ENCODE peak calls at places on chromosomes 7 and 10, in five cellular contexts. One of them, this sample, is unnamed.

GRCh38 chr7:921581-922333 is 32.7 kb downstream of the ADAP1 start:
- DNase-seq in AG10803: no peak
- DNase-seq in B cell: no peak
- DNase-seq in transverse colon: peak
- DNase-seq in neural crest cell: no peak
- DNase-seq in this sample: no peak

GRCh38 chr7:11212816-11213215 is 239.1 kb downstream of the PHF14 start:
- DNase-seq in transverse colon: no peak
- DNase-seq in AG10803: peak
- DNase-seq in B cell: no peak
- DNase-seq in neural crest cell: no peak
- DNase-seq in this sample: no peak

GRCh38 chr7:35823440-35823839 is 22.6 kb downstream of the SEPTIN7 start:
- DNase-seq in AG10803: no peak
- DNase-seq in neural crest cell: no peak
- DNase-seq in transverse colon: no peak
- DNase-seq in B cell: no peak
- DNase-seq in this sample: no peak

GRCh38 chr10:114151486-114151885 is 22.5 kb downstream of the CCDC186 start:
- DNase-seq in transverse colon: no peak
- DNase-seq in neural crest cell: no peak
- DNase-seq in B cell: no peak
- DNase-seq in AG10803: peak
- DNase-seq in this sample: no peak

GRCh38 chr10:113854757-113855626 is 531 bp downstream of the NHLRC2 start:
- DNase-seq in B cell: peak
- DNase-seq in AG10803: peak
- DNase-seq in transverse colon: peak
- DNase-seq in neural crest cell: peak
- DNase-seq in this sample: peak

GRCh38 chr10:101120884-101121660 is 10.0 kb upstream of the TLX1 start:
- DNase-seq in B cell: peak
- DNase-seq in neural crest cell: no peak
- DNase-seq in AG10803: no peak
- DNase-seq in transverse colon: peak
- DNase-seq in this sample: no peak

GRCh38 chr10:103554488-103555320 is 61.2 kb downstream of the NEURL1 start:
- DNase-seq in transverse colon: peak
- DNase-seq in neural crest cell: peak
- DNase-seq in B cell: no peak
- DNase-seq in AG10803: peak
- DNase-seq in this sample: no peak

GRCh38 chr10:60389413-60390009 is at the start of gene ANK3:
- DNase-seq in AG10803: no peak
- DNase-seq in transverse colon: no peak
- DNase-seq in neural crest cell: no peak
- DNase-seq in B cell: no peak
- DNase-seq in this sample: no peak

GRCh38 chr10:100509241-100509640 is 10.4 kb downstream of the SEC31B start:
- DNase-seq in transverse colon: no peak
- DNase-seq in AG10803: no peak
- DNase-seq in B cell: no peak
- DNase-seq in neural crest cell: no peak
- DNase-seq in this sample: no peak

GRCh38 chr10:101693701-101694055 is 1.3 kb downstream of the FBXW4 start:
- DNase-seq in B cell: peak
- DNase-seq in AG10803: peak
- DNase-seq in neural crest cell: peak
- DNase-seq in transverse colon: peak
- DNase-seq in this sample: peak

GRCh38 chr7:113137241-113137640 is 18.9 kb upstream of the SMIM30 start:
- DNase-seq in neural crest cell: no peak
- DNase-seq in transverse colon: no peak
- DNase-seq in AG10803: no peak
- DNase-seq in B cell: no peak
- DNase-seq in this sample: no peak

GRCh38 chr7:113142385-113143119 is 24.2 kb upstream of the SMIM30 start:
- DNase-seq in B cell: no peak
- DNase-seq in neural crest cell: no peak
- DNase-seq in transverse colon: no peak
- DNase-seq in AG10803: no peak
- DNase-seq in this sample: no peak

GRCh38 chr7:113144839-113145238 is 26.5 kb upstream of the SMIM30 start:
- DNase-seq in transverse colon: no peak
- DNase-seq in neural crest cell: no peak
- DNase-seq in B cell: no peak
- DNase-seq in AG10803: no peak
- DNase-seq in this sample: no peak

GRCh38 chr7:113143486-113144257 is 25.3 kb upstream of the SMIM30 start:
- DNase-seq in AG10803: no peak
- DNase-seq in neural crest cell: no peak
- DNase-seq in transverse colon: no peak
- DNase-seq in B cell: no peak
- DNase-seq in this sample: no peak

GRCh38 chr7:113140956-113141355 is 22.6 kb upstream of the SMIM30 start:
- DNase-seq in AG10803: no peak
- DNase-seq in B cell: no peak
- DNase-seq in transverse colon: no peak
- DNase-seq in neural crest cell: no peak
- DNase-seq in this sample: no peak
- TF ChIP-seq CTCF in AG10803: no peak
- TF ChIP-seq CTCF in B cell: no peak
- TF ChIP-seq CTCF in transverse colon: no peak
- TF ChIP-seq CTCF in neural crest cell: no peak
- TF ChIP-seq CTCF in this sample: no peak

DNA sequence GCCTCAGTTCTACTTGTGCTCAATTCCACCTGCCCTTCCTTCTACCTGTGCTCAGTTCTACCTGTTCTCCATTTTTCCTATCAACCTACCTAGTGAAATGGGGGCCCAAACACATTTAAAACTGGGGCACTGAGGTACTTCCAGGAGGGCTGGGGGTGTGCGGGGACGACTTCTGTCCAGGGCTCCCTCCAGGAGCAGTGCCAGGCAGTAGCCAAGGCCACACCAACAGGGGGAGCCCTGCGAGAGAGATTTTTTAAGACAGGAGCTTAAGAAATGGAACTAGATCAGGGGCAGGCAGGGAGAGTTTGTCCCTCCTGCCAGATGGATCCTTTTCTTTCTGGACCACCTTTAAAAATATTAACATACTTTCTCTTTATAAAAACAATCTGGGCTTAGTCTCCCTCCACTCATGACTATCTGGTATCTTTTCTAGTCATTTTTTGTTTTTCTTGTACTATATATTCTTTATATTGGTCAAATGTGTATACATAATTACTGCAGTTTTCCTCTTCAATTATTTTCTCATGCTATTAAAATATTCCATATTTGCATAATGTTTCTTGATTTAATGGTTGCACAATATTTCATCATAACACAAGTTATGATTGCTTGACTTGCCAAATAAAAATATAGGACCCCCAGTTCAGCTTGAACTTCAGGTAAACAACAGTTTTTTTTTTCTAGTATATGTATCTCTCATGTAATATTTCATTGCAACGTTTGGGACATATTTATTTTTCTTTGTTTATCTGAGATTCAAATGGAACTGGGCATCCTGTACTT is 47.3 kb upstream of the INSYN2A start:
- DNase-seq in neural crest cell: peak
- DNase-seq in transverse colon: peak
- DNase-seq in B cell: no peak
- DNase-seq in AG10803: peak
- DNase-seq in this sample: peak
- TF ChIP-seq CTCF in neural crest cell: peak
- TF ChIP-seq CTCF in transverse colon: peak
- TF ChIP-seq CTCF in B cell: no peak
- TF ChIP-seq CTCF in AG10803: peak
- TF ChIP-seq CTCF in this sample: peak

GRCh38 chr10:14558025-14558424 is 216.7 kb downstream of the FAM107B start:
- DNase-seq in B cell: no peak
- DNase-seq in transverse colon: no peak
- DNase-seq in AG10803: no peak
- DNase-seq in neural crest cell: no peak
- DNase-seq in this sample: no peak

GRCh38 chr10:14554843-14555205 is 219.9 kb downstream of the FAM107B start:
- DNase-seq in transverse colon: no peak
- DNase-seq in B cell: no peak
- DNase-seq in neural crest cell: no peak
- DNase-seq in AG10803: no peak
- DNase-seq in this sample: no peak

GRCh38 chr10:14555806-14556205 is 218.9 kb downstream of the FAM107B start:
- DNase-seq in B cell: no peak
- DNase-seq in transverse colon: no peak
- DNase-seq in AG10803: no peak
- DNase-seq in neural crest cell: no peak
- DNase-seq in this sample: no peak

GRCh38 chr10:14557573-14557972 is 217.1 kb downstream of the FAM107B start:
- DNase-seq in AG10803: no peak
- DNase-seq in transverse colon: no peak
- DNase-seq in B cell: no peak
- DNase-seq in neural crest cell: no peak
- DNase-seq in this sample: no peak

DNA sequence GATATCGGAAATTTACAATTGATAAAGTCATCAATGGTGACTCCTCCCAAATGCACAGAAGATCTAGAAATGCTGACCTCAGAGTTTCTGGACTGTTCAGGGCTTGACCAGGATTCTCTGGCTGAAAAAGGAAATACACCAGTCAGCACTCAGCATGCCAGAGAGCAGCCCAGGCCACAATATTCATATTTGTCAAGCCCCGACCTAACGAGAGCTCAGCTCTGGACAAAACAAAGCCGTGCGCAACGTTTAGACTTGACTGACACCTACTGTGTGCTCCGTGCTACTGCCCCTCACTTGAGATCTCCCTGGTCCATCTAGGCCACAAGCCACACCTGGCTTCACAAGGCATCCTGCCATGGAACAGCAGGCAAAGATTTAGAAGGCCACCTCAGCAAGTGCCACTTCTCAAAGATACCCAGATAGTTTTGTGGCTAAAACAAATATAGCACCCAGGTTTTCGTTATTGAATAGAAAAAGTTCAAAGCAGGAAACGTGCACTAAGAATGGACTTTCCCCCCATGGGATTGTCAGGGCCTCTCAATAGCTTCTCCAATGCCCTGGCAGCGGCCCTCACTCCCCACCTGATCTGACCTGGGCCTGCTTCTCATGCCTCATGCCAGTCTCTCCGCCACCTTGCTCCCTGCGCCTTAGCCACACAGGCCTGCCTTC is 218.3 kb downstream of the FAM107B start:
- DNase-seq in B cell: peak
- DNase-seq in transverse colon: peak
- DNase-seq in neural crest cell: no peak
- DNase-seq in AG10803: no peak
- DNase-seq in this sample: peak
- TF ChIP-seq CTCF in B cell: peak
- TF ChIP-seq CTCF in transverse colon: peak
- TF ChIP-seq CTCF in neural crest cell: peak
- TF ChIP-seq CTCF in AG10803: no peak
- TF ChIP-seq CTCF in this sample: peak

DNA sequence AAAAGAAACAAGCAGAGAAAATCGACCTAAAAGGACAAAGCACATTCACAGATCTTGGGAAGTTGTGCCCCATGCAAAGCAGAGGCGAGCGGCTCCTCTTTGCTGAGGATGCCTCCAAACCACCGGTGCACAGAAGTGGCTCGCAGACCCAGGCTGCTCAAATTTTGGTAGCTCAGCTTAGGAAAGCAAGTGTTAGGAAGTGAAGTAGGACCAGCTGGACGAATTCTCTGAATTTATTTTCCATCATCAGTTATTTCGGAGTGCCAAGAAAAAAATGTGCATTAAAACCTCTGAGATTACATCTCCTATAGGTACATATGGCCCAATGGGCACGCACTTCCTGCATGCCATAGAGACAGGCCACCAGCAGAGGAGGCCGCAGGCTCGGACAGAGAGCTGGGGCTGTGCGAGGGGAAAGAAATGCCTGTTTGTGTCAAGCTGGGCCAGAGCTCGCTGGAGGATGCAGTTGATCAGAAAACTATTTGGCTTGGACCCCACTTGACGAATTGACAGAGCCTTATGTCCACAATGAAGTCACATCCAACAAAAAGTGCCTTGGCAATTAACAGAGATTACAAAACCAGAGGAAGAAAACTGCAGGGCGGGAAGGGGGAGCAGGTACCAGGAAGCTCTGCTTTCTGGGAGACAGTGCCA is 122.3 kb upstream of the LYZL2 start:
- DNase-seq in AG10803: peak
- DNase-seq in transverse colon: peak
- DNase-seq in B cell: peak
- DNase-seq in neural crest cell: peak
- DNase-seq in this sample: peak
- TF ChIP-seq CTCF in AG10803: peak
- TF ChIP-seq CTCF in transverse colon: peak
- TF ChIP-seq CTCF in B cell: no peak
- TF ChIP-seq CTCF in neural crest cell: peak
- TF ChIP-seq CTCF in this sample: peak

GRCh38 chr10:111100198-111100597 is 23.4 kb downstream of the ADRA2A start:
- DNase-seq in B cell: no peak
- DNase-seq in AG10803: no peak
- DNase-seq in neural crest cell: no peak
- DNase-seq in transverse colon: peak
- DNase-seq in this sample: no peak

GRCh38 chr10:111093741-111094380 is 17.0 kb downstream of the ADRA2A start:
- DNase-seq in neural crest cell: no peak
- DNase-seq in transverse colon: no peak
- DNase-seq in AG10803: peak
- DNase-seq in B cell: no peak
- DNase-seq in this sample: no peak

GRCh38 chr10:111102381-111102973 is 25.6 kb downstream of the ADRA2A start:
- DNase-seq in AG10803: no peak
- DNase-seq in neural crest cell: no peak
- DNase-seq in transverse colon: no peak
- DNase-seq in B cell: no peak
- DNase-seq in this sample: no peak

GRCh38 chr10:111103196-111103595 is 26.4 kb downstream of the ADRA2A start:
- DNase-seq in B cell: no peak
- DNase-seq in AG10803: no peak
- DNase-seq in neural crest cell: no peak
- DNase-seq in transverse colon: peak
- DNase-seq in this sample: no peak

GRCh38 chr10:111098679-111099437 is 22.0 kb downstream of the ADRA2A start:
- DNase-seq in B cell: no peak
- DNase-seq in transverse colon: peak
- DNase-seq in neural crest cell: no peak
- DNase-seq in AG10803: no peak
- DNase-seq in this sample: peak
- TF ChIP-seq CTCF in B cell: no peak
- TF ChIP-seq CTCF in transverse colon: no peak
- TF ChIP-seq CTCF in neural crest cell: no peak
- TF ChIP-seq CTCF in AG10803: no peak
- TF ChIP-seq CTCF in this sample: no peak

GRCh38 chr7:27689045-27689877 is 26.6 kb upstream of the HIBADH start:
- DNase-seq in B cell: peak
- DNase-seq in AG10803: peak
- DNase-seq in neural crest cell: no peak
- DNase-seq in transverse colon: peak
- DNase-seq in this sample: peak
- TF ChIP-seq CTCF in B cell: peak
- TF ChIP-seq CTCF in AG10803: peak
- TF ChIP-seq CTCF in neural crest cell: no peak
- TF ChIP-seq CTCF in transverse colon: no peak
- TF ChIP-seq CTCF in this sample: peak